ENCODE peak calls at places on chromosomes 5 and 9, in five cellular contexts. L is cardiac muscle cell, B is GM12865, Z is GM23338, S is astrocyte of the spinal cord. T is an unnamed sample.

GRCh38 chr9:125061391-125061790 is 81.9 kb downstream of the SCAI start:
- DNase-seq in S (no peak), B (no peak), L (no peak), Z (no peak), T (no peak)

GRCh38 chr9:4741365-4742031 is 496 bp upstream of the AK3 start:
- DNase-seq in S (no peak), B (no peak), Z (peak; percentile 66), L (peak; percentile 54), T (peak; percentile 36)

GRCh38 chr5:171863928-171864327 is 78.3 kb downstream of the SMIM23 start:
- DNase-seq in S (peak; percentile 87), B (no peak), L (no peak), Z (no peak), T (no peak)

GRCh38 chr5:95530441-95530840 is 24.3 kb downstream of the SKIC3 start:
- DNase-seq in Z (peak; percentile 13), S (peak; percentile 78), L (no peak), B (no peak), T (no peak)

GRCh38 chr5:149297340-149298023 is 25.8 kb downstream of the AFAP1L1 start:
- DNase-seq in B (no peak), Z (no peak), S (no peak), L (peak; percentile 57), T (no peak)

GRCh38 chr5:125023673-125024072 is 277.2 kb upstream of the ZNF608 start:
- DNase-seq in Z (no peak), B (no peak), L (no peak), S (no peak), T (no peak)

GRCh38 chr5:151585970-151586369 is 5.2 kb downstream of the FAT2 start:
- DNase-seq in B (no peak), S (no peak), L (no peak), Z (no peak), T (no peak)

GRCh38 chr9:131258186-131258585 is 18.1 kb downstream of the FAM78A start:
- DNase-seq in S (no peak), Z (peak; percentile 0), B (no peak), L (no peak), T (no peak)

GRCh38 chr5:122775713-122776084 is 819 bp downstream of the SNX2 start:
- DNase-seq in L (no peak), S (peak; percentile 33), Z (no peak), B (peak; percentile 21), T (no peak)

GRCh38 chr5:32836176-32836575 is 125.1 kb downstream of the NPR3 start:
- DNase-seq in L (no peak), S (no peak), B (no peak), Z (no peak), T (no peak)

GRCh38 chr5:31197183-31197582 is 3.7 kb downstream of the CDH6 start:
- DNase-seq in B (no peak), Z (no peak), S (peak; percentile 76), L (no peak), T (peak; percentile 16)

GRCh38 chr9:111399772-111400563 is 69.9 kb upstream of the OR2K2 start:
- DNase-seq in L (no peak), S (peak; percentile 6), Z (peak; percentile 81), B (peak; percentile 63), T (peak; percentile 19)

GRCh38 chr9:106784076-106784475 is 78.9 kb upstream of the ZNF462 start:
- DNase-seq in B (no peak), Z (no peak), S (peak; percentile 36), L (no peak), T (no peak)

GRCh38 chr9:136902259-136902821 is 16.0 kb downstream of the TRAF2 start:
- DNase-seq in S (peak; percentile 32), Z (no peak), L (no peak), B (peak; percentile 94), T (no peak)

GRCh38 chr5:140311011-140311467 is 8.1 kb upstream of the PFDN1 start:
- DNase-seq in Z (no peak), B (no peak), S (peak; percentile 92), L (no peak), T (peak; percentile 79)

GRCh38 chr5:154712518-154713437 is 42.4 kb upstream of the LARP1 start:
- DNase-seq in L (no peak), S (no peak), Z (peak; percentile 98), B (no peak), T (no peak)

GRCh38 chr9:17291766-17292165 is 156.9 kb downstream of the CNTLN start:
- DNase-seq in Z (no peak), L (no peak), B (no peak), S (peak; percentile 75), T (no peak)

GRCh38 chr5:157283434-157283833 is 17.5 kb downstream of the CYFIP2 start:
- DNase-seq in S (no peak), L (peak; percentile 35), B (peak; percentile 72), Z (no peak), T (no peak)

GRCh38 chr9:133133680-133134418 is 12.8 kb upstream of the RALGDS start:
- DNase-seq in L (peak; percentile 48), Z (peak; percentile 68), B (peak; percentile 96), S (peak; percentile 95), T (no peak)

GRCh38 chr9:7591501-7591900 is 208.1 kb downstream of the DMAC1 start:
- DNase-seq in Z (no peak), B (no peak), S (no peak), L (no peak), T (no peak)

GRCh38 chr9:7597716-7598115 is 201.9 kb downstream of the DMAC1 start:
- DNase-seq in B (no peak), L (no peak), Z (no peak), S (no peak), T (no peak)

DNA sequence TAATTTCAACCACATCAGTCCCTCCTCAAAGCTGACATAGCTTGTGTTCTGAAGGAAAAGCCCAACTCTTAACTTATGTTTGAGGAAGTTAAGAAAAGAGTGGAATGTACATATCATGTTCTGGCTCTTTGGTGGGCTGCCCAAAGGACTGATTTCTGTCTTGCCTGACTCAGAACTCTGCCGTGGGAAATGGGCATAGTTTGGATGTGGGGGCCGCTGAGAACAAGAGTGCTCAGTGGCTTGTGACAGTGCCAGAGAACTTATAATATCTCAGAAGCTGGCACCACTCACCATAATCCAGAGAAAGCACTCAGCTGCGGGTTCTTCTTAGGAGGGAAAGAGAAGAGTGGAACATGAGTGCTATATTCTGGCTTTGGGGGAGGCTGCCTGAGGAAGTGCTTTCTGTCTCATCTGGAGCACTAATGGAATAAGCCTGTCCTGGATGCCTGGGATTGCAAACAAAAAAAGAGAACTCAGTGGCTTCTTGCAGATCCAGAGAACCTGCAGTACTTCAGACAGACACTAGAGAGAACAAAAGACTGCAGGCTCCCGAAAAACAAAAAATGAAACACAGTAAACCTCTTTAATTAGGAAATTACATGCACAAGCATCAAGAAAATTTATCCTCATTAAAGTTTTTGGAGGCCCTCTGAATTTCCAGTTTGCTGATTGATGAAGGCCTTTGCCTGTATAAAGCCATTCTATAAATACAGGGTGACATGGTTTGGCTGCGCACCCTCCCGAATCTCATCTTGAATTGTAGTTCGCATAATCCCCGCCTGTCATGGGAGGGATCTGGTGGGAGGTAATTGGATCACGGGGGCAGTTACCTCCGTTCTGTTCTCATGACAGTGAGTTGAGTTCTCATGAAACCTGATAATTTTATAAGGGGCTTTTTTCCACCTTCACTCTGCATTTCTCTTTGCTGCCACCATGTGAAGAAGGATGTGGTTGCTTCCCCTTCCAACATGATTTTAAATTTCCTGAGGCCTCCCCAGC is 207.0 kb downstream of the DMAC1 start:
- DNase-seq in Z (peak; percentile 69), B (no peak), L (peak; percentile 19), S (no peak), T (peak; percentile 5)
- TF ChIP-seq CTCF in Z (peak; percentile 59), B (no peak), L (no peak), S (peak; percentile 18), T (peak; percentile 28)

GRCh38 chr5:121691478-121691877 is 160.2 kb upstream of the FTMT start:
- DNase-seq in Z (peak; percentile 38), L (peak; percentile 60), S (no peak), B (no peak), T (peak; percentile 6)

GRCh38 chr5:121688126-121688525 is 163.6 kb upstream of the FTMT start:
- DNase-seq in Z (no peak), L (no peak), S (no peak), B (no peak), T (no peak)

GRCh38 chr5:121693864-121694263 is 157.8 kb upstream of the FTMT start:
- DNase-seq in B (peak; percentile 8), Z (no peak), S (peak; percentile 26), L (no peak), T (no peak)

GRCh38 chr5:121695307-121695706 is 156.4 kb upstream of the FTMT start:
- DNase-seq in S (no peak), Z (no peak), L (no peak), B (no peak), T (no peak)

DNA sequence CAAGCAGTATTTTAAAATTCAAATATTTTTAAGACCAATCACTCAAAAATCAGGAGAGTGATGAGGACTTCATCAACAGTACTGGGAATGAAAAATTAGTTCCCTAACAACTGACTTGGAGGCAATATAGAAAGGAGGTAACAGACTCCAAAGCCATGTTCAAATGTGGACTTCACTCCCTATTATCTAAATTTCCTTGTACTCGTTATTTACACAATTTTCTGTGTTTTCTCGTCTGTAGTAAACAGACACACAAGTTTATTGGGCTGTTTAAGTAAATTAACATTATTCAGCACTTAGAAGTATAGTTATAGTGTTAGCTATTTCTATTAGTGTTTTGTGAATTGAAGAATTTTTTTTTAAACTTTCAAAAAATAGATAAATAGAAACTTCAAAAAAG is 159.5 kb upstream of the FTMT start:
- DNase-seq in S (no peak), L (no peak), Z (no peak), B (no peak), T (no peak)
- TF ChIP-seq CTCF in S (no peak), L (no peak), Z (no peak), B (no peak), T (no peak)

GRCh38 chr5:170297589-170298462 is at the start of gene LCP2:
- DNase-seq in L (no peak), S (no peak), Z (no peak), B (peak; percentile 63), T (no peak)

GRCh38 chr5:170301901-170302728 is 4.5 kb upstream of the LCP2 start:
- DNase-seq in L (no peak), B (no peak), Z (no peak), S (no peak), T (no peak)

GRCh38 chr5:170302729-170303501 is 5.3 kb upstream of the LCP2 start:
- DNase-seq in S (no peak), Z (no peak), B (peak; percentile 76), L (peak; percentile 46), T (no peak)

GRCh38 chr5:170301149-170301548 is 3.6 kb upstream of the LCP2 start:
- DNase-seq in Z (no peak), S (no peak), L (no peak), B (no peak), T (no peak)

GRCh38 chr5:170300361-170301013 is 2.9 kb upstream of the LCP2 start:
- DNase-seq in Z (no peak), B (no peak), S (no peak), L (no peak), T (no peak)
- TF ChIP-seq CTCF in Z (no peak), B (no peak), S (no peak), L (no peak), T (no peak)

DNA sequence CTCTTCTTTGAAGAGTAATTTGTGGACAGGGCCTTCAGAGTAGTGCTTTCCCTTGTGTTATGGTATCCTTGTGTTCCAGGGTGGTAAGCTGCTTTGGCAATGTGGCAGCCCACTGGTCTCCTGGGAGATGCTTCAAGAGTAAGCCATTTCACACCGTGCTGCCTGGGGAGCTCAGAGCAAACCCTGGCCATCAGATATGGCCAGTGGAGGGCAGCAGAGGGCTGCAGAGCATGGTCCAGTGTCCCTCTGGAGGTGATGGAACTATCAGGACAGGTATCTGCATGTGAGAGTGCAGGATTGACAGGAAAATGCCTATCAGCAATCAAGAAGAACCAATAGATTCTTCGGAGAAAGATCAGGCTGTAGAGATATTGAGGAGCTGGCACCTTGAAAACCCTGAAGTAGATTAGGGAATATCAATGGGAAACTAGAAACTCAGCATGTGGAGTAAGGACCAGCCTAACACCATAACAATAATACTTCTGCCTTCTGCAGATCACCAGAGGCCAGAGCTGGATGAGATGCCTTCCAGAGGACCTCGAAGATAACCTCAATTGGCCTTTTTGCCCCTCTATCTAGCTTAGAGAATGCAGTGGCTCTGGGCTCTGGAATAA is 90.8 kb downstream of the PLPPR1 start:
- DNase-seq in S (no peak), B (peak; percentile 63), L (peak; percentile 70), Z (peak; percentile 83), T (peak; percentile 56)
- TF ChIP-seq CTCF in S (peak; percentile 55), B (peak; percentile 88), L (peak; percentile 71), Z (peak; percentile 94), T (peak; percentile 80)